ENCODE peak calls at places on chromosomes 12 and 14, in six cellular contexts. M is ovary, P is cardiac fibroblast, V is fibroblast of the aortic adventitia, G is IMR-90, C is kidney epithelial cell. Y is an unnamed sample.
A peak's percentile ranks its signal among the peaks of the same experiment; 100 is the strongest.

GRCh38 chr14:95885278-95885677 is 8.6 kb downstream of the TUNAR start:
- DNase-seq in G (no peak), M (no peak), P (no peak), C (no peak), V (no peak), Y (no peak)

GRCh38 chr12:10213168-10214130 is 772 bp downstream of the GABARAPL1 start:
- DNase-seq in M (peak; percentile 80), P (peak; percentile 91), V (peak; percentile 90), C (no peak), G (peak; percentile 87), Y (peak; percentile 96)

GRCh38 chr14:99604766-99605298 is 825 bp upstream of the CCDC85C start:
- DNase-seq in V (peak; percentile 28), P (peak; percentile 32), C (no peak), M (peak; percentile 45), G (peak; percentile 33), Y (peak; percentile 10)

GRCh38 chr14:89702151-89702936 is 252.2 kb downstream of the EFCAB11 start:
- DNase-seq in M (peak; percentile 57), C (no peak), V (peak; percentile 52), P (peak; percentile 40), G (peak; percentile 67), Y (peak; percentile 65)

GRCh38 chr12:12046401-12046800 is 24.3 kb upstream of the BCL2L14 start:
- DNase-seq in V (peak; percentile 11), C (no peak), G (no peak), P (no peak), M (no peak), Y (no peak)

GRCh38 chr12:82687020-82687951 is 580 bp downstream of the TMTC2 start:
- DNase-seq in M (peak; percentile 37), P (peak; percentile 21), V (peak; percentile 33), G (peak; percentile 9), C (no peak), Y (peak; percentile 52)

GRCh38 chr14:92427096-92427495 is 86.5 kb upstream of the RIN3 start:
- DNase-seq in C (no peak), M (no peak), P (no peak), V (peak; percentile 3), G (no peak), Y (no peak)

GRCh38 chr12:49131973-49132461 is 822 bp upstream of the TUBA1B start:
- DNase-seq in C (no peak), V (peak; percentile 65), P (peak; percentile 69), M (no peak), G (peak; percentile 50), Y (peak; percentile 56)

GRCh38 chr12:130787445-130788410 is 51.3 kb downstream of the STX2 start:
- DNase-seq in V (peak; percentile 50), G (peak; percentile 35), P (peak; percentile 75), C (no peak), M (no peak), Y (peak; percentile 79)

GRCh38 chr14:21846227-21846885 is 172.7 kb upstream of the OR4E1 start:
- DNase-seq in G (peak; percentile 0), P (no peak), V (no peak), C (no peak), M (no peak), Y (peak; percentile 20)

GRCh38 chr14:31990959-31991541 is 86.1 kb upstream of the ARHGAP5 start:
- DNase-seq in G (no peak), M (no peak), C (no peak), P (peak; percentile 7), V (no peak), Y (peak; percentile 51)

GRCh38 chr12:92593734-92594402 is 108.9 kb upstream of the PLEKHG7 start:
- DNase-seq in V (peak; percentile 60), C (peak; percentile 79), M (no peak), P (peak; percentile 99), G (peak; percentile 96), Y (peak; percentile 87)

GRCh38 chr12:19885987-19886804 is 446.9 kb downstream of the AEBP2 start:
- DNase-seq in V (no peak), C (no peak), P (no peak), G (no peak), M (no peak), Y (no peak)

GRCh38 chr12:8018666-8019581 is 13.6 kb upstream of the FOXJ2 start:
- DNase-seq in P (no peak), G (no peak), C (no peak), V (no peak), M (no peak), Y (no peak)

GRCh38 chr12:76223869-76224268 is 124.3 kb downstream of the BBS10 start:
- DNase-seq in C (no peak), P (no peak), V (no peak), G (no peak), M (no peak), Y (no peak)

GRCh38 chr14:103880334-103880985 is 33.1 kb upstream of the PPP1R13B start:
- DNase-seq in V (peak; percentile 73), M (peak; percentile 83), C (peak; percentile 34), G (peak; percentile 51), P (peak; percentile 61), Y (peak; percentile 66)

GRCh38 chr12:27602516-27602915 is 78.5 kb downstream of the PPFIBP1 start:
- DNase-seq in G (peak; percentile 39), P (no peak), M (no peak), V (no peak), C (no peak), Y (no peak)

GRCh38 chr12:62435337-62436163 is 31.1 kb upstream of the MON2 start:
- DNase-seq in G (peak; percentile 63), V (peak; percentile 70), C (peak; percentile 35), P (peak; percentile 66), M (peak; percentile 37), Y (peak; percentile 80)

GRCh38 chr14:58298477-58298879 is at the start of gene ARID4A:
- DNase-seq in V (no peak), G (no peak), P (no peak), C (no peak), M (peak; percentile 92), Y (no peak)

GRCh38 chr12:76032043-76032981 is 736 bp upstream of the PHLDA1 start:
- DNase-seq in C (no peak), M (peak; percentile 55), V (peak; percentile 71), G (peak; percentile 70), P (peak; percentile 77), Y (peak; percentile 74)

GRCh38 chr12:121465921-121466799 is 66.2 kb downstream of the RNF34 start:
- DNase-seq in V (no peak), P (peak; percentile 23), G (no peak), M (no peak), C (no peak), Y (peak; percentile 21)

GRCh38 chr12:80472912-80473500 is 29.0 kb downstream of the PTPRQ start:
- DNase-seq in V (peak; percentile 85), G (peak; percentile 81), C (peak; percentile 4), M (no peak), P (peak; percentile 90), Y (peak; percentile 89)

GRCh38 chr12:100295764-100296555 is 29.0 kb downstream of the SCYL2 start:
- DNase-seq in V (peak; percentile 9), G (peak; percentile 56), P (peak; percentile 46), M (no peak), C (no peak), Y (peak; percentile 12)

GRCh38 chr12:125163148-125163547 is 97.9 kb downstream of the AACS start:
- DNase-seq in G (no peak), V (no peak), P (no peak), C (no peak), M (no peak), Y (no peak)

GRCh38 chr14:29637406-29637805 is 290.2 kb downstream of the PRKD1 start:
- DNase-seq in G (peak; percentile 64), V (peak; percentile 67), M (peak; percentile 53), P (peak; percentile 74), C (peak; percentile 28), Y (peak; percentile 90)

GRCh38 chr14:61321385-61322010 is at the start of gene PRKCH:
- DNase-seq in G (peak; percentile 25), V (peak; percentile 11), P (peak; percentile 64), C (peak; percentile 16), M (peak; percentile 56), Y (peak; percentile 47)

GRCh38 chr14:61322011-61322798 is 826 bp downstream of the PRKCH start:
- DNase-seq in G (no peak), C (no peak), V (no peak), P (no peak), M (peak; percentile 43), Y (no peak)

GRCh38 chr14:61322799-61323290 is 1.5 kb downstream of the PRKCH start:
- DNase-seq in G (peak; percentile 2), M (no peak), V (no peak), C (peak; percentile 4), P (peak; percentile 58), Y (peak; percentile 27)

GRCh38 chr14:61326149-61326548 is 4.8 kb downstream of the PRKCH start:
- DNase-seq in C (no peak), V (no peak), P (no peak), M (no peak), G (no peak), Y (no peak)

GRCh38 chr14:61323970-61324369 is 2.6 kb downstream of the PRKCH start:
- DNase-seq in V (no peak), P (no peak), G (no peak), M (no peak), C (no peak), Y (no peak)
- H3K4me3 ChIP-seq in V (no peak overlapping the region), P (no peak overlapping the region), G (no peak overlapping the region), M (no peak overlapping the region), C (no peak overlapping the region), Y (no peak overlapping the region)

GRCh38 chr14:59511916-59512530 is 27.7 kb downstream of the JKAMP start:
- DNase-seq in C (no peak), G (no peak), M (no peak), P (peak; percentile 6), V (no peak), Y (peak; percentile 42)
- TF ChIP-seq CTCF in C (peak; percentile 72), G (peak; percentile 42), M (no peak), P (peak; percentile 60), V (peak; percentile 58), Y (peak; percentile 86)

DNA sequence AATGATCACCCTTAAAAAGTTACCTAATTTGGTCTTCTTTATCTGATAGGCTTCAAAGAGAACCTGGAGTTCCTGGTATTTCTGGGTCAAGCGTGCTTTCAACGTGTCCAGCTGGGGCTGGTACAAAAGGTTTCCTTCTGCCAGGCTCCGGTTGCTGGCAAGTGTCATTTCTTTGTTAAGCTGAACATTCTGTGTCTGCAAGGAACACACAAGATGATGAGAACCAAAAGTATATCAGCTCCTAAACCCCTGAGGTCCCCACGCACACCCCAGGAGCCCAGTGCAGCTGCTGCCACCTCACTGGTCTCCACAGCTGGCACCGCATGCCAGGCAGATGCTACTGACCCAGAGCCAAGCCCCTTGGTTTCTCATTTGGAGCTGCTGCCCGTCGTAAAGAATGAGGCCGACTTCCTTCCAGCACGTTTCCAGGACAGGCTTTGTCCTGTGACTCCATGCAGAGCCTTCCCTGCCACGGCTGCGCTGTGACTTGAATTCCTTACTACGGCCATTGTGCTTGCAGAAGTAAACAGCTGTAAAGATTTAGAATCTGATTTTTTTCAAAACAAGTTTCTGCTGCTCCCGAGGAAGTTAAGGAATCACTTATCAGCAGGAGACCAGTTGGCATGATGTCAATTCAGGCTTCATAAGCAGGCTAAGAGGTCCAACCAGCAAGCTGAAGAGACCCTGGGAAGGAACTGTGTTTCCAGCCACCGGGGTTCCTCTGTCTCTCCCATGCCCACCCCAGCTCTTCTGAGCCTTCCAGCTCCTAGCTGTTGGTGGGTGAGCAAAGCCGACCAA is 24.9 kb downstream of the VPS37B start:
- DNase-seq in V (peak; percentile 76), G (peak; percentile 70), C (no peak), M (no peak), P (peak; percentile 52), Y (peak; percentile 81)
- H3K4me3 ChIP-seq in V (peak overlapping the region; percentile 47), G (no peak overlapping the region), C (no peak overlapping the region), M (no peak overlapping the region), P (peak overlapping the region; percentile 35), Y (peak overlapping the region; percentile 26)

DNA sequence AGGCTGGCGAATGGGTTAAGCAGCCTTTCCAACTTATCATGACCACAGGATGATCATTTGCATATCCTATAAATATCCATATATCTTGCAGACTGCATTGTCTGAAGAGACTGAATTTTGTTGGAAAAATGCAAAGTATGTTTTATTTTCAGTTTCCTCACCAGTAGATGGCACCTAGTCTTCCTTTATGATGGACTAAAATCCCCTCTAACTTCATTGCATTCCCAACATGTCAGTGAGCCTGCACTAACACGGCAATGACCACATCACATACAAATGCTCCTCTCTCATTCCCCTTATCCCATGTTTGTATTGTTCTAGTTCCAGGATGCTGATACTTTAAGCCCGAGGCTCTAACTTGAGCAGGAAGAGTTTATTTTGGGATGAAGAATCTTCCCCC is 24.7 kb upstream of the MYBPC1 start:
- DNase-seq in G (peak; percentile 63), M (no peak), C (no peak), V (peak; percentile 58), P (peak; percentile 42), Y (peak; percentile 86)
- TF ChIP-seq CTCF in G (peak; percentile 39), M (no peak), C (peak; percentile 27), V (peak; percentile 34), P (no peak), Y (peak; percentile 60)